ENCODE peak calls at places on chromosomes 6 and 20, in nine cellular contexts. G is choroid plexus epithelial cell, X is endothelial cell, Q is psoas muscle, T is epithelial cell of esophagus, W is IMR-90, A is colonic mucosa, S is GM06990, D is vagina. C is an unnamed sample.

GRCh38 chr6:36290668-36291620 is 21.1 kb downstream of the PNPLA1 start:
- DNase-seq in G (peak), X (no peak), Q (no peak), T (peak), W (no peak), A (peak), S (no peak), D (no peak), C (no peak)

GRCh38 chr20:33828912-33829560 is 17.9 kb downstream of the CHMP4B start:
- DNase-seq in G (no peak), X (no peak), Q (no peak), T (no peak), W (peak), A (no peak), S (no peak), D (no peak), C (no peak)

GRCh38 chr6:3867616-3868502 is 18.7 kb downstream of the FAM50B start:
- DNase-seq in G (no peak), X (no peak), Q (no peak), T (peak), W (peak), A (no peak), S (no peak), D (peak), C (no peak)

GRCh38 chr6:132520953-132521352 is 8.0 kb upstream of the STX7 start:
- DNase-seq in G (no peak), X (no peak), Q (no peak), T (no peak), W (peak), A (no peak), S (no peak), D (no peak), C (no peak)

GRCh38 chr6:138289739-138290138 is 71.4 kb upstream of the PBOV1 start:
- DNase-seq in G (peak), X (peak), Q (no peak), T (no peak), W (no peak), A (no peak), S (no peak), D (no peak), C (no peak)

GRCh38 chr6:21355638-21356037 is 237.9 kb upstream of the SOX4 start:
- DNase-seq in G (peak), X (no peak), Q (no peak), T (no peak), W (no peak), A (no peak), S (no peak), D (no peak), C (no peak)

GRCh38 chr6:38307730-38308129 is 332.0 kb downstream of the BTBD9 start:
- DNase-seq in G (peak), X (no peak), Q (no peak), T (no peak), W (no peak), A (no peak), S (peak), D (no peak), C (no peak)

GRCh38 chr6:116406678-116407345 is 36.1 kb downstream of the DSE start:
- DNase-seq in G (peak), X (no peak), Q (no peak), T (no peak), W (peak), A (no peak), S (no peak), D (no peak), C (no peak)

GRCh38 chr20:50373674-50374286 is 136.4 kb upstream of the PTPN1 start:
- DNase-seq in G (no peak), X (no peak), Q (no peak), T (peak), W (no peak), A (no peak), S (no peak), D (no peak), C (no peak)

GRCh38 chr6:122669418-122669817 is 59.2 kb downstream of the PKIB start:
- DNase-seq in G (no peak), X (no peak), Q (no peak), T (no peak), W (no peak), A (no peak), S (no peak), D (no peak), C (no peak)

GRCh38 chr20:50730765-50731054 is 670 bp upstream of the PARD6B start:
- DNase-seq in G (no peak), X (no peak), Q (no peak), T (no peak), W (no peak), A (no peak), S (no peak), D (no peak), C (no peak)

GRCh38 chr6:10482636-10483257 is 38.4 kb upstream of the GCNT2 start:
- DNase-seq in G (no peak), X (no peak), Q (no peak), T (no peak), W (no peak), A (no peak), S (no peak), D (no peak), C (no peak)

GRCh38 chr6:94501546-94501945 is 1075.8 kb upstream of the MANEA start:
- DNase-seq in G (peak), X (no peak), Q (no peak), T (peak), W (no peak), A (no peak), S (no peak), D (no peak), C (no peak)

GRCh38 chr6:366389-366788 is 25.2 kb upstream of the IRF4 start:
- DNase-seq in G (no peak), X (no peak), Q (no peak), T (no peak), W (no peak), A (no peak), S (no peak), D (no peak), C (no peak)

GRCh38 chr6:63787021-63787420 is 151.4 kb downstream of the PHF3 start:
- DNase-seq in G (peak), X (no peak), Q (no peak), T (peak), W (peak), A (no peak), S (no peak), D (no peak), C (no peak)

GRCh38 chr20:37007898-37008649 is 56.6 kb upstream of the SAMHD1 start:
- DNase-seq in G (peak), X (no peak), Q (no peak), T (peak), W (peak), A (no peak), S (no peak), D (no peak), C (no peak)

GRCh38 chr6:14838041-14838596 is 407.8 kb upstream of the JARID2 start:
- DNase-seq in G (no peak), X (no peak), Q (no peak), T (no peak), W (no peak), A (no peak), S (no peak), D (no peak), C (no peak)

GRCh38 chr6:124962617-124963415 is 579 bp downstream of the RNF217 start:
- DNase-seq in G (no peak), X (peak), Q (peak), T (peak), W (peak), A (peak), S (peak), D (no peak), C (no peak)

GRCh38 chr20:46625875-46626373 is 25.3 kb downstream of the SLC13A3 start:
- DNase-seq in G (no peak), X (no peak), Q (no peak), T (no peak), W (no peak), A (no peak), S (no peak), D (no peak), C (no peak)

GRCh38 chr20:24970743-24971142 is 21.7 kb downstream of the CST7 start:
- DNase-seq in G (no peak), X (no peak), Q (no peak), T (no peak), W (no peak), A (no peak), S (no peak), D (no peak), C (no peak)

GRCh38 chr6:154229796-154230195 is 126.8 kb downstream of the IPCEF1 start:
- DNase-seq in G (no peak), X (no peak), Q (no peak), T (no peak), W (no peak), A (no peak), S (peak), D (no peak), C (no peak)

GRCh38 chr20:38920411-38920810 is 5.8 kb upstream of the FAM83D start:
- DNase-seq in G (no peak), X (no peak), Q (no peak), T (no peak), W (no peak), A (no peak), S (no peak), D (no peak), C (no peak)

GRCh38 chr6:4358414-4359107 is 223.2 kb upstream of the ECI2 start:
- DNase-seq in G (peak), X (no peak), Q (peak), T (peak), W (peak), A (peak), S (no peak), D (peak), C (peak)

GRCh38 chr20:46438156-46438750 is 31.8 kb upstream of the ELMO2 start:
- DNase-seq in G (peak), X (peak), Q (no peak), T (peak), W (peak), A (no peak), S (no peak), D (no peak), C (peak)

GRCh38 chr6:16082367-16082766 is 46.5 kb upstream of the MYLIP start:
- DNase-seq in G (no peak), X (no peak), Q (no peak), T (no peak), W (no peak), A (no peak), S (no peak), D (no peak), C (no peak)

GRCh38 chr6:75752365-75752764 is 3.3 kb downstream of the MYO6 start:
- DNase-seq in G (peak), X (no peak), Q (no peak), T (peak), W (peak), A (no peak), S (no peak), D (no peak), C (no peak)

GRCh38 chr6:68778356-68779020 is 143.4 kb downstream of the ADGRB3 start:
- DNase-seq in G (peak), X (peak), Q (no peak), T (peak), W (peak), A (no peak), S (no peak), D (no peak), C (no peak)

GRCh38 chr6:119683022-119683421 is 333.5 kb upstream of the MAN1A1 start:
- DNase-seq in G (peak), X (no peak), Q (no peak), T (peak), W (no peak), A (no peak), S (no peak), D (no peak), C (no peak)

GRCh38 chr6:143125896-143126573 is 65.3 kb downstream of the AIG1 start:
- DNase-seq in G (no peak), X (no peak), Q (no peak), T (no peak), W (no peak), A (no peak), S (no peak), D (no peak), C (no peak)

GRCh38 chr20:10672579-10673127 is 1.1 kb downstream of the JAG1 start:
- DNase-seq in G (peak), X (peak), Q (peak), T (no peak), W (peak), A (peak), S (peak), D (no peak), C (no peak)

GRCh38 chr6:145148392-145149175 is 586.7 kb downstream of the EPM2A start:
- DNase-seq in G (peak), X (no peak), Q (peak), T (peak), W (peak), A (no peak), S (no peak), D (no peak), C (peak)

GRCh38 chr6:2989332-2990178 is 10.1 kb upstream of the NQO2 start:
- DNase-seq in G (peak), X (peak), Q (peak), T (peak), W (peak), A (peak), S (peak), D (peak), C (peak)

GRCh38 chr6:161835426-161836029 is 561.7 kb upstream of the AGPAT4 start:
- DNase-seq in G (peak), X (no peak), Q (no peak), T (no peak), W (no peak), A (no peak), S (no peak), D (peak), C (no peak)

GRCh38 chr6:130259140-130259539 is 36.4 kb upstream of the SAMD3 start:
- DNase-seq in G (no peak), X (no peak), Q (no peak), T (no peak), W (no peak), A (no peak), S (no peak), D (no peak), C (no peak)

GRCh38 chr6:167791036-167791779 is 35.5 kb upstream of the AFDN start:
- DNase-seq in G (peak), X (no peak), Q (no peak), T (peak), W (no peak), A (peak), S (no peak), D (no peak), C (no peak)

GRCh38 chr6:157847846-157848245 is 24.8 kb downstream of the SNX9 start:
- DNase-seq in G (no peak), X (no peak), Q (no peak), T (no peak), W (no peak), A (no peak), S (no peak), D (no peak), C (no peak)

GRCh38 chr20:50824137-50824536 is 29.3 kb downstream of the BCAS4 start:
- DNase-seq in G (peak), X (no peak), Q (peak), T (no peak), W (peak), A (peak), S (no peak), D (no peak), C (peak)

GRCh38 chr6:142207265-142207877 is 60.3 kb downstream of the VTA1 start:
- DNase-seq in G (peak), X (peak), Q (no peak), T (peak), W (peak), A (peak), S (no peak), D (no peak), C (peak)

GRCh38 chr20:61937963-61938838 is 127.5 kb downstream of the TAF4 start:
- DNase-seq in G (no peak), X (no peak), Q (no peak), T (no peak), W (no peak), A (no peak), S (no peak), D (no peak), C (no peak)

GRCh38 chr6:43262000-43262779 is 18.9 kb downstream of the TTBK1 start:
- DNase-seq in G (no peak), X (no peak), Q (no peak), T (peak), W (no peak), A (no peak), S (no peak), D (no peak), C (no peak)

GRCh38 chr6:43264599-43264998 is 21.3 kb downstream of the TTBK1 start:
- DNase-seq in G (no peak), X (no peak), Q (no peak), T (no peak), W (no peak), A (no peak), S (no peak), D (no peak), C (no peak)

GRCh38 chr6:43262780-43263313 is 19.6 kb downstream of the TTBK1 start:
- DNase-seq in G (no peak), X (no peak), Q (no peak), T (no peak), W (no peak), A (no peak), S (no peak), D (no peak), C (no peak)

GRCh38 chr6:43265564-43265963 is 22.3 kb downstream of the TTBK1 start:
- DNase-seq in G (no peak), X (no peak), Q (no peak), T (no peak), W (no peak), A (no peak), S (no peak), D (no peak), C (no peak)

DNA sequence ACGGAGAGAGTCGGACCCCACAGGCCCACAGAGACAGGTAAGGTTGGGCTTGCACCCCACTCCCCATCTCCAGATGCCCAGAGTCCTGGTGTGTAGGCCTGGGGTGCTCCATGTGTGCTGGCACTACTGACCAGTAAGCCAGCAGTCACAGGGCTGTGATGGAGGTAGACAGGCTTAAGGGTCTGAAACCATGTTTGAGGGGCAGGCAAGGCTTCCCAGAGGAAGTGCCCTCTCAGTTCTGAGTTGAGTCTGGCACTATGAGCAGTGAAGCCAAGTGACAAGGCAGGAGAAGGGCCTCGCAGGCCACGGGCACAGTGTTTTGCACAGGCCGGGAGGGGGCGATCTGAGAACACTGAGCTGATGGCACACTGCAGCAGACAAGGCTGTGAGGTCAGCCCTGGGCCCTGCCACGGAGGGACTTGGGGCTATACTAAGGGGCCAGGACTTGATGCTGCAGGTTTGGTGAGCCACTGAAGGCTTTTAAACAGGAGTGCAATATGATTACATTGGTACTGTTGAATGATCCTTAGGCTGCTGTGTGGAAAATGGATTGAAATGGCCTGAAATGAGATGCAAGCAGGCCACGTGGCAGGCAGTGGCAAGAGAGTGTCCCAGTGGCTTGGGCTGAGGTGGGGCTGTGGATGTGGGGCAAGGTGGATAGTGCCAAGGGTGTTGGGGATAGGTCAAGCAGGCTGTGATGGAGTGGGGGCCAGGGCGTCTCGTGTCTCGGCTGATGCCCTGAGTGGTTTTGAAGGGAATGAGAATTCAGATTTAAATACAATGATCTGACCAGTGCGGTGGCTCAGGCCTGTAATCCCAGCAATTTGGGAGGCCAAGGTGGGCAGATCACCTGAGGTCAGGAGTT is 20.3 kb downstream of the TTBK1 start:
- DNase-seq in G (peak), X (peak), Q (peak), T (peak), W (peak), A (peak), S (peak), D (no peak), C (no peak)
- TF ChIP-seq CTCF in G (peak), X (peak), Q (peak), T (peak), W (peak), A (peak), S (peak), D (peak), C (peak)

DNA sequence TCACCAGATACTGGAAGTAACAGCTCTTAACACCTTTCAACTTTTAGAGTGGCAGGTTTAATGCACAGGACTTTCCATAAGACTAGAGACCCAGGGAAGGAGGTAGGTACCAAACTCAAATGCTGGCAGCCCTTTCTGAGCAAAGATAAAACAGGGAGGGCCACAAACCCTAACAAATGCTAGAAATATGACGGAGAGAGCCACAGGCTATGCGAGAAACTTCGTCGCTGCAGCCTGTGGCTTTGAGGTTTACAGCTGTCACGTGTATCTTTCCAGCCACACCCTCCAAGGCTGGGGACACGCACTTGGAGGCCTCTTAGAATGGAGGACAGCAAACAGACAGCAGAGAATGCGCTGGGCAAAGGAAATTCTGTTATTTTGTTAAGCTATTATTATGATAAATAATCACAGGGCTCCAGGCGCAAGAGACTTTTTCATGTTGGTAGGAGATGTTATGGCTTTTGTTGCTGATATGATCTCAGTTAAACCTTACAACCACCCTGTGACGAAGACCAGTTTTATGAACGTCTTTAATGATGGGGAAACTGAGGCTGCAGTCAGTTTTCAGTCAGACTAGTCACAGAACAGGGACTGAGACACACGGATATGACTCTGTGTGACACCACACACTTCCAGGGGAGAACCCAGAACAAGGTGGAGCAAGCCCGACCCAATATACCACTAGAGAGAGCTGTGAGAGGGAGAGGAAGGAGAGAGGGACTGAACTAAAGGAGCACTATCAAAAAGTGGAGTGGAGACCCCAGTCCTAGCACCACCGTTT is 2.0 kb downstream of the TRAM2 start:
- DNase-seq in G (peak), X (no peak), Q (peak), T (no peak), W (no peak), A (peak), S (no peak), D (no peak), C (no peak)
- TF ChIP-seq CTCF in G (no peak), X (no peak), Q (no peak), T (no peak), W (no peak), A (no peak), S (no peak), D (no peak), C (no peak)

GRCh38 chr20:57609842-57610167 is 10.4 kb downstream of the ZBP1 start:
- DNase-seq in G (no peak), X (no peak), Q (no peak), T (no peak), W (no peak), A (no peak), S (no peak), D (no peak), C (no peak)
- TF ChIP-seq CTCF in G (peak), X (no peak), Q (no peak), T (no peak), W (no peak), A (no peak), S (no peak), D (no peak), C (peak)

GRCh38 chr6:166145751-166146150 is 21.9 kb downstream of the TBXT start:
- DNase-seq in G (peak), X (no peak), Q (no peak), T (no peak), W (no peak), A (no peak), S (no peak), D (no peak), C (no peak)

DNA sequence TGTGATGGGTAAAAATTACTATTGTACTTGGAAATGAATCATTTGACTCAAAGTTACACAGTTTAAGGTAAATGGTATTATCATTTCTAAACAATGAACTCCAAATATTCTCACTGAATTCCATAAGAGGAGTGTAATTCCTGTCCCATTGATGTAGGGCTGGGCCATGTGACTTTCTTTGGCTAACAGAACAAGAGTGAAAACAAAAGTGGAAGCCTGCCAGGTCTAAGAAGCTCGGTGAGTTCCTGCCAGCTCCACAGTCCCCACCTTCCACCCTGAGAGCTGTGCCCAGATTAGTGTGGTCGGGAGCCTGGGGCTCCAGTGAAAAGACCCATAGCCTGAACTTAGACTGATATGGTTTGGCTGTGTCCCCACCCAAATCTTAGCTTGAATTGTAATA is 24.6 kb downstream of the TBXT start:
- DNase-seq in G (peak), X (no peak), Q (no peak), T (no peak), W (no peak), A (no peak), S (no peak), D (no peak), C (no peak)
- TF ChIP-seq CTCF in G (no peak), X (no peak), Q (no peak), T (no peak), W (no peak), A (no peak), S (no peak), D (no peak), C (no peak)